ENCODE peak calls at places on chromosomes 7 and 10, in seven cellular contexts. One of them, this sample, is unnamed. For H3K27me3, the result is how much of the 10 kb centered on the place peaks cover.

GRCh38 chr7:147547252-147547897 is 1043.2 kb upstream of the C7orf33 start:
- DNase-seq in body of pancreas: peak
- DNase-seq in testis: peak
- DNase-seq in astrocyte: no peak
- DNase-seq in DND-41: no peak
- DNase-seq in heart left ventricle: no peak
- DNase-seq in CD4-positive, alpha-beta T cell: no peak
- DNase-seq in this sample: no peak

GRCh38 chr10:32150532-32151101 is 94.4 kb upstream of the KIF5B start:
- DNase-seq in body of pancreas: peak
- DNase-seq in testis: no peak
- DNase-seq in astrocyte: peak
- DNase-seq in DND-41: no peak
- DNase-seq in heart left ventricle: no peak
- DNase-seq in CD4-positive, alpha-beta T cell: no peak
- DNase-seq in this sample: no peak

GRCh38 chr7:38463277-38464224 is 167.6 kb downstream of the AMPH start:
- DNase-seq in body of pancreas: no peak
- DNase-seq in testis: peak
- DNase-seq in astrocyte: peak
- DNase-seq in DND-41: peak
- DNase-seq in heart left ventricle: peak
- DNase-seq in CD4-positive, alpha-beta T cell: peak
- DNase-seq in this sample: peak

GRCh38 chr7:36943591-36944430 is 219.5 kb upstream of the AOAH start:
- DNase-seq in body of pancreas: no peak
- DNase-seq in testis: no peak
- DNase-seq in astrocyte: peak
- DNase-seq in DND-41: no peak
- DNase-seq in heart left ventricle: no peak
- DNase-seq in CD4-positive, alpha-beta T cell: no peak
- DNase-seq in this sample: no peak

GRCh38 chr10:132632851-132633684 is 95.5 kb downstream of the INPP5A start:
- DNase-seq in body of pancreas: peak
- DNase-seq in testis: no peak
- DNase-seq in astrocyte: peak
- DNase-seq in DND-41: no peak
- DNase-seq in heart left ventricle: no peak
- DNase-seq in CD4-positive, alpha-beta T cell: no peak
- DNase-seq in this sample: peak

GRCh38 chr7:101094791-101095375 is 9.6 kb downstream of the TRIM56 start:
- DNase-seq in body of pancreas: peak
- DNase-seq in testis: peak
- DNase-seq in astrocyte: no peak
- DNase-seq in DND-41: no peak
- DNase-seq in heart left ventricle: peak
- DNase-seq in CD4-positive, alpha-beta T cell: no peak
- DNase-seq in this sample: peak

GRCh38 chr10:117345143-117345542 is 30.1 kb downstream of the PDZD8 start:
- DNase-seq in body of pancreas: no peak
- DNase-seq in testis: no peak
- DNase-seq in astrocyte: no peak
- DNase-seq in DND-41: no peak
- DNase-seq in heart left ventricle: no peak
- DNase-seq in CD4-positive, alpha-beta T cell: no peak
- DNase-seq in this sample: no peak

GRCh38 chr7:155381852-155382801 is 75.8 kb upstream of the EN2 start:
- DNase-seq in body of pancreas: no peak
- DNase-seq in testis: no peak
- DNase-seq in astrocyte: no peak
- DNase-seq in DND-41: no peak
- DNase-seq in heart left ventricle: no peak
- DNase-seq in CD4-positive, alpha-beta T cell: no peak
- DNase-seq in this sample: no peak

GRCh38 chr10:15433850-15434537 is 62.9 kb upstream of the FAM171A1 start:
- DNase-seq in body of pancreas: peak
- DNase-seq in testis: peak
- DNase-seq in astrocyte: peak
- DNase-seq in DND-41: peak
- DNase-seq in heart left ventricle: peak
- DNase-seq in CD4-positive, alpha-beta T cell: no peak
- DNase-seq in this sample: no peak

GRCh38 chr10:119489572-119490326 is 52.8 kb downstream of the RGS10 start:
- DNase-seq in body of pancreas: peak
- DNase-seq in testis: peak
- DNase-seq in astrocyte: no peak
- DNase-seq in DND-41: peak
- DNase-seq in heart left ventricle: no peak
- DNase-seq in CD4-positive, alpha-beta T cell: peak
- DNase-seq in this sample: no peak

GRCh38 chr10:79308969-79309665 is 38.2 kb upstream of the PPIF start:
- DNase-seq in body of pancreas: no peak
- DNase-seq in testis: no peak
- DNase-seq in astrocyte: no peak
- DNase-seq in DND-41: no peak
- DNase-seq in heart left ventricle: no peak
- DNase-seq in CD4-positive, alpha-beta T cell: no peak
- DNase-seq in this sample: peak

GRCh38 chr7:141550694-141551079 is 523 bp upstream of the AGK start:
- DNase-seq in body of pancreas: no peak
- DNase-seq in testis: peak
- DNase-seq in astrocyte: no peak
- DNase-seq in DND-41: no peak
- DNase-seq in heart left ventricle: peak
- DNase-seq in CD4-positive, alpha-beta T cell: peak
- DNase-seq in this sample: peak

GRCh38 chr7:5630670-5631069 is 150.8 kb downstream of the RNF216 start:
- DNase-seq in body of pancreas: no peak
- DNase-seq in testis: no peak
- DNase-seq in astrocyte: no peak
- DNase-seq in DND-41: no peak
- DNase-seq in heart left ventricle: no peak
- DNase-seq in CD4-positive, alpha-beta T cell: peak
- DNase-seq in this sample: no peak

GRCh38 chr7:76051840-76052239 is 3.9 kb downstream of the MDH2 start:
- DNase-seq in body of pancreas: no peak
- DNase-seq in testis: no peak
- DNase-seq in astrocyte: no peak
- DNase-seq in DND-41: no peak
- DNase-seq in heart left ventricle: no peak
- DNase-seq in CD4-positive, alpha-beta T cell: no peak
- DNase-seq in this sample: no peak

GRCh38 chr10:48517482-48517881 is 87.4 kb downstream of the ARHGAP22 start:
- DNase-seq in body of pancreas: no peak
- DNase-seq in testis: no peak
- DNase-seq in astrocyte: no peak
- DNase-seq in DND-41: no peak
- DNase-seq in heart left ventricle: no peak
- DNase-seq in CD4-positive, alpha-beta T cell: no peak
- DNase-seq in this sample: no peak

GRCh38 chr10:107548301-107548700 is 383.8 kb upstream of the SORCS1 start:
- DNase-seq in body of pancreas: no peak
- DNase-seq in testis: no peak
- DNase-seq in astrocyte: peak
- DNase-seq in DND-41: no peak
- DNase-seq in heart left ventricle: no peak
- DNase-seq in CD4-positive, alpha-beta T cell: no peak
- DNase-seq in this sample: no peak

GRCh38 chr10:74921744-74922143 is 95.3 kb downstream of the KAT6B start:
- DNase-seq in body of pancreas: peak
- DNase-seq in testis: peak
- DNase-seq in astrocyte: peak
- DNase-seq in DND-41: no peak
- DNase-seq in heart left ventricle: no peak
- DNase-seq in CD4-positive, alpha-beta T cell: no peak
- DNase-seq in this sample: no peak

GRCh38 chr7:126378642-126379041 is 874.1 kb downstream of the GRM8 start:
- DNase-seq in body of pancreas: no peak
- DNase-seq in testis: no peak
- DNase-seq in astrocyte: no peak
- DNase-seq in DND-41: no peak
- DNase-seq in heart left ventricle: no peak
- DNase-seq in CD4-positive, alpha-beta T cell: no peak
- DNase-seq in this sample: no peak

GRCh38 chr10:11638055-11638698 is 26.7 kb upstream of the USP6NL start:
- DNase-seq in body of pancreas: no peak
- DNase-seq in testis: no peak
- DNase-seq in astrocyte: no peak
- DNase-seq in DND-41: no peak
- DNase-seq in heart left ventricle: no peak
- DNase-seq in CD4-positive, alpha-beta T cell: no peak
- DNase-seq in this sample: no peak

GRCh38 chr10:105950410-105950809 is 1214.1 kb downstream of the SORCS1 start:
- DNase-seq in body of pancreas: peak
- DNase-seq in testis: peak
- DNase-seq in astrocyte: no peak
- DNase-seq in DND-41: peak
- DNase-seq in heart left ventricle: peak
- DNase-seq in CD4-positive, alpha-beta T cell: no peak
- DNase-seq in this sample: peak

GRCh38 chr7:47291461-47292051 is 290.4 kb downstream of the TNS3 start:
- DNase-seq in body of pancreas: no peak
- DNase-seq in testis: no peak
- DNase-seq in astrocyte: peak
- DNase-seq in DND-41: no peak
- DNase-seq in heart left ventricle: no peak
- DNase-seq in CD4-positive, alpha-beta T cell: no peak
- DNase-seq in this sample: no peak
- H3K27ac ChIP-seq in body of pancreas: no peak
- H3K27ac ChIP-seq in testis: no peak
- H3K27ac ChIP-seq in astrocyte: peak
- H3K27ac ChIP-seq in DND-41: no peak
- H3K27ac ChIP-seq in heart left ventricle: peak
- H3K27ac ChIP-seq in CD4-positive, alpha-beta T cell: no peak
- H3K27ac ChIP-seq in this sample: no peak

GRCh38 chr10:100739516-100740368 is 5.6 kb upstream of the PAX2 start:
- DNase-seq in body of pancreas: peak
- DNase-seq in testis: no peak
- DNase-seq in astrocyte: no peak
- DNase-seq in DND-41: no peak
- DNase-seq in heart left ventricle: no peak
- DNase-seq in CD4-positive, alpha-beta T cell: no peak
- DNase-seq in this sample: no peak
- H3K27me3 ChIP-seq in body of pancreas: under half
- H3K27me3 ChIP-seq in testis: under half
- H3K27me3 ChIP-seq in astrocyte: half or more
- H3K27me3 ChIP-seq in DND-41: under half
- H3K27me3 ChIP-seq in heart left ventricle: half or more
- H3K27me3 ChIP-seq in CD4-positive, alpha-beta T cell: half or more
- H3K27me3 ChIP-seq in this sample: half or more

DNA sequence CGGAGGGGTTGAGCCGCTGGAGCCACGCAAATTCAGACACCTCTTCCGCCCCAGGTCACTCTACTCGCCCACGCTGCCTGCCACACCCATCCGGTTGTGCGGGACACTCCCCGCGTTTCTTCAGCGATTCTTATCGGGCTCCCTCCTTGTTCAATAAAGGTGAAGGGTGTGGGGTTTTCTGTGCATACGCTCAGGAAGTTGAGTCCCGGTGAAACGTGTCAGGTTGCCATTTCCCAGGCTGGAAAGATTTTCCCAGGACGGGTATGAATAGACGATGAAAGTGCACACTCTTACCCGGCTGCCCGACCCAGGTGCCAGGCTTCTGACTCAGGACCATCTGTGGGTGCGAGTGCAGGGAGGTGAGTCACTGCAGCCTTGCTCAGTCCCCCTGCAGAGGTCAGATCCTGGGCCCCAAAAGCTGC is 22.0 kb downstream of the KLF6 start:
- DNase-seq in body of pancreas: no peak
- DNase-seq in testis: no peak
- DNase-seq in astrocyte: peak
- DNase-seq in DND-41: no peak
- DNase-seq in heart left ventricle: no peak
- DNase-seq in CD4-positive, alpha-beta T cell: no peak
- DNase-seq in this sample: no peak
- H3K27ac ChIP-seq in body of pancreas: no peak
- H3K27ac ChIP-seq in testis: no peak
- H3K27ac ChIP-seq in astrocyte: peak
- H3K27ac ChIP-seq in DND-41: no peak
- H3K27ac ChIP-seq in heart left ventricle: no peak
- H3K27ac ChIP-seq in CD4-positive, alpha-beta T cell: no peak
- H3K27ac ChIP-seq in this sample: no peak

GRCh38 chr10:65342226-65342625 is 1583.6 kb upstream of the LRRTM3 start:
- DNase-seq in body of pancreas: no peak
- DNase-seq in testis: no peak
- DNase-seq in astrocyte: no peak
- DNase-seq in DND-41: no peak
- DNase-seq in heart left ventricle: no peak
- DNase-seq in CD4-positive, alpha-beta T cell: no peak
- DNase-seq in this sample: no peak

GRCh38 chr10:65341323-65341922 is 1584.4 kb upstream of the LRRTM3 start:
- DNase-seq in body of pancreas: peak
- DNase-seq in testis: no peak
- DNase-seq in astrocyte: peak
- DNase-seq in DND-41: no peak
- DNase-seq in heart left ventricle: peak
- DNase-seq in CD4-positive, alpha-beta T cell: no peak
- DNase-seq in this sample: no peak

GRCh38 chr10:65335311-65335710 is 1590.5 kb upstream of the LRRTM3 start:
- DNase-seq in body of pancreas: no peak
- DNase-seq in testis: no peak
- DNase-seq in astrocyte: no peak
- DNase-seq in DND-41: no peak
- DNase-seq in heart left ventricle: no peak
- DNase-seq in CD4-positive, alpha-beta T cell: no peak
- DNase-seq in this sample: no peak

DNA sequence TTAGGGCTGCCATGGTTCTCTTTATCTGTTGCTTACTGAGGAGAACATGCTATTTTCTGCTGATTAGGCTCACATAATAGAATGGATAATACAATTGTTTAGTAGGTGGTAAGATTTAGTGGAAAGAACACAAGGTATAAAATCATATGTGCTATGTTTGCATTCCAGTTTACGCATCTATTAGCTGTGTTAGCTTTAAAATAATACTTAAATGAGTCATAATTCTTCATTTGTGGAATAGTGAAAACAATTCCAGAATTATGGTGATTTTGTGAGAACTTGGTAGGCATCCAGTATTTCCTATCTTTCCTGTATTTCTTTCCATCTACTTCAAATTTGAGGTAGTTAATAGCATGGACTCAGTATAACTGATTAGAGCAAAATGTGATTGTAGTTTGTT is 1585.5 kb upstream of the LRRTM3 start:
- DNase-seq in body of pancreas: no peak
- DNase-seq in testis: no peak
- DNase-seq in astrocyte: no peak
- DNase-seq in DND-41: no peak
- DNase-seq in heart left ventricle: no peak
- DNase-seq in CD4-positive, alpha-beta T cell: no peak
- DNase-seq in this sample: no peak
- H3K27me3 ChIP-seq in body of pancreas: under half
- H3K27me3 ChIP-seq in testis: under half
- H3K27me3 ChIP-seq in astrocyte: under half
- H3K27me3 ChIP-seq in DND-41: under half
- H3K27me3 ChIP-seq in heart left ventricle: under half
- H3K27me3 ChIP-seq in CD4-positive, alpha-beta T cell: under half
- H3K27me3 ChIP-seq in this sample: under half